ENCODE peak calls at places on chromosomes 5 and 9, in ten cellular contexts. One of them, this sample, is unnamed.

GRCh38 chr5:139788294-139788875 is 7.2 kb upstream of the PSD2 start:
- DNase-seq in colonic mucosa: no peak
- DNase-seq in astrocyte of the cerebellum: no peak
- DNase-seq in body of pancreas: no peak
- DNase-seq in AG10803: peak
- DNase-seq in dorsolateral prefrontal cortex: peak
- DNase-seq in fibroblast of pulmonary artery: no peak
- DNase-seq in stomach: no peak
- DNase-seq in GM23338: peak
- DNase-seq in AG09309: no peak
- DNase-seq in this sample: no peak

GRCh38 chr9:128892223-128892892 is 10.4 kb downstream of the LRRC8A start:
- DNase-seq in colonic mucosa: peak
- DNase-seq in astrocyte of the cerebellum: no peak
- DNase-seq in body of pancreas: peak
- DNase-seq in AG10803: peak
- DNase-seq in dorsolateral prefrontal cortex: peak
- DNase-seq in fibroblast of pulmonary artery: peak
- DNase-seq in stomach: peak
- DNase-seq in GM23338: no peak
- DNase-seq in AG09309: no peak
- DNase-seq in this sample: peak

GRCh38 chr5:71828641-71829040 is 109.6 kb downstream of the CARTPT start:
- DNase-seq in colonic mucosa: no peak
- DNase-seq in astrocyte of the cerebellum: no peak
- DNase-seq in body of pancreas: no peak
- DNase-seq in AG10803: peak
- DNase-seq in dorsolateral prefrontal cortex: no peak
- DNase-seq in fibroblast of pulmonary artery: peak
- DNase-seq in stomach: no peak
- DNase-seq in GM23338: no peak
- DNase-seq in AG09309: no peak
- DNase-seq in this sample: no peak

GRCh38 chr5:87347841-87348240 is 64.9 kb downstream of the CCNH start:
- DNase-seq in colonic mucosa: no peak
- DNase-seq in astrocyte of the cerebellum: peak
- DNase-seq in body of pancreas: no peak
- DNase-seq in AG10803: peak
- DNase-seq in dorsolateral prefrontal cortex: no peak
- DNase-seq in fibroblast of pulmonary artery: no peak
- DNase-seq in stomach: no peak
- DNase-seq in GM23338: no peak
- DNase-seq in AG09309: no peak
- DNase-seq in this sample: no peak

GRCh38 chr9:105363842-105364241 is 84.0 kb upstream of the FSD1L start:
- DNase-seq in colonic mucosa: no peak
- DNase-seq in astrocyte of the cerebellum: no peak
- DNase-seq in body of pancreas: no peak
- DNase-seq in AG10803: no peak
- DNase-seq in dorsolateral prefrontal cortex: no peak
- DNase-seq in fibroblast of pulmonary artery: no peak
- DNase-seq in stomach: no peak
- DNase-seq in GM23338: no peak
- DNase-seq in AG09309: no peak
- DNase-seq in this sample: no peak

GRCh38 chr9:131667576-131667975 is 72.3 kb downstream of the RAPGEF1 start:
- DNase-seq in colonic mucosa: no peak
- DNase-seq in astrocyte of the cerebellum: no peak
- DNase-seq in body of pancreas: no peak
- DNase-seq in AG10803: peak
- DNase-seq in dorsolateral prefrontal cortex: no peak
- DNase-seq in fibroblast of pulmonary artery: no peak
- DNase-seq in stomach: no peak
- DNase-seq in GM23338: no peak
- DNase-seq in AG09309: no peak
- DNase-seq in this sample: no peak

GRCh38 chr5:68240771-68241170 is 25.2 kb downstream of the PIK3R1 start:
- DNase-seq in colonic mucosa: no peak
- DNase-seq in astrocyte of the cerebellum: no peak
- DNase-seq in body of pancreas: no peak
- DNase-seq in AG10803: no peak
- DNase-seq in dorsolateral prefrontal cortex: no peak
- DNase-seq in fibroblast of pulmonary artery: no peak
- DNase-seq in stomach: no peak
- DNase-seq in GM23338: no peak
- DNase-seq in AG09309: no peak
- DNase-seq in this sample: no peak

GRCh38 chr5:109743770-109744212 is 54.1 kb downstream of the MAN2A1 start:
- DNase-seq in colonic mucosa: no peak
- DNase-seq in astrocyte of the cerebellum: peak
- DNase-seq in body of pancreas: no peak
- DNase-seq in AG10803: peak
- DNase-seq in dorsolateral prefrontal cortex: peak
- DNase-seq in fibroblast of pulmonary artery: peak
- DNase-seq in stomach: no peak
- DNase-seq in GM23338: peak
- DNase-seq in AG09309: peak
- DNase-seq in this sample: peak

GRCh38 chr9:120974921-120975320 is 48.3 kb upstream of the TRAF1 start:
- DNase-seq in colonic mucosa: no peak
- DNase-seq in astrocyte of the cerebellum: no peak
- DNase-seq in body of pancreas: no peak
- DNase-seq in AG10803: no peak
- DNase-seq in dorsolateral prefrontal cortex: no peak
- DNase-seq in fibroblast of pulmonary artery: no peak
- DNase-seq in stomach: no peak
- DNase-seq in GM23338: no peak
- DNase-seq in AG09309: no peak
- DNase-seq in this sample: no peak

GRCh38 chr9:27369591-27369990 is 72.6 kb upstream of the EQTN start:
- DNase-seq in colonic mucosa: no peak
- DNase-seq in astrocyte of the cerebellum: no peak
- DNase-seq in body of pancreas: no peak
- DNase-seq in AG10803: no peak
- DNase-seq in dorsolateral prefrontal cortex: no peak
- DNase-seq in fibroblast of pulmonary artery: no peak
- DNase-seq in stomach: no peak
- DNase-seq in GM23338: peak
- DNase-seq in AG09309: no peak
- DNase-seq in this sample: no peak

GRCh38 chr5:94782376-94782775 is 163.9 kb downstream of the SLF1 start:
- DNase-seq in colonic mucosa: no peak
- DNase-seq in astrocyte of the cerebellum: no peak
- DNase-seq in body of pancreas: no peak
- DNase-seq in AG10803: no peak
- DNase-seq in dorsolateral prefrontal cortex: no peak
- DNase-seq in fibroblast of pulmonary artery: no peak
- DNase-seq in stomach: no peak
- DNase-seq in GM23338: no peak
- DNase-seq in AG09309: no peak
- DNase-seq in this sample: no peak

GRCh38 chr5:43482490-43483064 is 1.1 kb downstream of the TMEM267 start:
- DNase-seq in colonic mucosa: no peak
- DNase-seq in astrocyte of the cerebellum: peak
- DNase-seq in body of pancreas: no peak
- DNase-seq in AG10803: peak
- DNase-seq in dorsolateral prefrontal cortex: no peak
- DNase-seq in fibroblast of pulmonary artery: peak
- DNase-seq in stomach: no peak
- DNase-seq in GM23338: peak
- DNase-seq in AG09309: no peak
- DNase-seq in this sample: peak

GRCh38 chr9:88773627-88774244 is 217.5 kb upstream of the S1PR3 start:
- DNase-seq in colonic mucosa: no peak
- DNase-seq in astrocyte of the cerebellum: no peak
- DNase-seq in body of pancreas: no peak
- DNase-seq in AG10803: no peak
- DNase-seq in dorsolateral prefrontal cortex: no peak
- DNase-seq in fibroblast of pulmonary artery: peak
- DNase-seq in stomach: no peak
- DNase-seq in GM23338: no peak
- DNase-seq in AG09309: no peak
- DNase-seq in this sample: peak
- TF ChIP-seq CTCF in colonic mucosa: no peak
- TF ChIP-seq CTCF in astrocyte of the cerebellum: peak
- TF ChIP-seq CTCF in body of pancreas: no peak
- TF ChIP-seq CTCF in AG10803: peak
- TF ChIP-seq CTCF in dorsolateral prefrontal cortex: no peak
- TF ChIP-seq CTCF in fibroblast of pulmonary artery: peak
- TF ChIP-seq CTCF in stomach: no peak
- TF ChIP-seq CTCF in GM23338: no peak
- TF ChIP-seq CTCF in AG09309: peak
- TF ChIP-seq CTCF in this sample: peak

DNA sequence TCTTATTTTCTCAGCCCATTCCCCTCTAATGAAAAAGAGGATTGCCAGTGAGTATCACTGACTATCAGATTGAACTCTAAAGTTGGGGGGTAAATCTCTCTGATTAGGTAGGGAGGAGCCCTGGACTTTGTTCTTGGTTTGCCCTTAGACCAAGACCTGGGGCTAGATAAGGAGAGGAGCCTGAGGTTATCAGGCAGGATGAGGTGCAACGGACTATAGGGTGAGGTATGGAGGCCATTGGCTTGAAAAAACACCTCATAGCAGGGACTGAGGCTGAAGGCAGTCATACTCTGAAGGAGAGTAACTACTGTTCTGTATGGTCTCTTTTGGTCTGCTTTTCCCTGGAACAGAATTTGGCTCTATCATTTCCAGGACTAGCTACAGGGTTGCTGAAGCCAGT is 2.5 kb downstream of the TRIM32 start:
- DNase-seq in colonic mucosa: no peak
- DNase-seq in astrocyte of the cerebellum: no peak
- DNase-seq in body of pancreas: no peak
- DNase-seq in AG10803: no peak
- DNase-seq in dorsolateral prefrontal cortex: no peak
- DNase-seq in fibroblast of pulmonary artery: no peak
- DNase-seq in stomach: no peak
- DNase-seq in GM23338: no peak
- DNase-seq in AG09309: no peak
- DNase-seq in this sample: no peak
- H3K4me3 ChIP-seq in colonic mucosa: no peak
- H3K4me3 ChIP-seq in astrocyte of the cerebellum: no peak
- H3K4me3 ChIP-seq in body of pancreas: no peak
- H3K4me3 ChIP-seq in AG10803: no peak
- H3K4me3 ChIP-seq in dorsolateral prefrontal cortex: no peak
- H3K4me3 ChIP-seq in fibroblast of pulmonary artery: no peak
- H3K4me3 ChIP-seq in stomach: no peak
- H3K4me3 ChIP-seq in GM23338: no peak
- H3K4me3 ChIP-seq in AG09309: no peak
- H3K4me3 ChIP-seq in this sample: no peak

GRCh38 chr5:123157797-123158528 is 68.9 kb downstream of the PRDM6 start:
- DNase-seq in colonic mucosa: no peak
- DNase-seq in astrocyte of the cerebellum: peak
- DNase-seq in body of pancreas: no peak
- DNase-seq in AG10803: peak
- DNase-seq in dorsolateral prefrontal cortex: no peak
- DNase-seq in fibroblast of pulmonary artery: peak
- DNase-seq in stomach: no peak
- DNase-seq in GM23338: no peak
- DNase-seq in AG09309: peak
- DNase-seq in this sample: peak
- TF ChIP-seq CTCF in colonic mucosa: no peak
- TF ChIP-seq CTCF in astrocyte of the cerebellum: peak
- TF ChIP-seq CTCF in body of pancreas: no peak
- TF ChIP-seq CTCF in AG10803: peak
- TF ChIP-seq CTCF in dorsolateral prefrontal cortex: no peak
- TF ChIP-seq CTCF in fibroblast of pulmonary artery: peak
- TF ChIP-seq CTCF in stomach: no peak
- TF ChIP-seq CTCF in GM23338: no peak
- TF ChIP-seq CTCF in AG09309: peak
- TF ChIP-seq CTCF in this sample: no peak

DNA sequence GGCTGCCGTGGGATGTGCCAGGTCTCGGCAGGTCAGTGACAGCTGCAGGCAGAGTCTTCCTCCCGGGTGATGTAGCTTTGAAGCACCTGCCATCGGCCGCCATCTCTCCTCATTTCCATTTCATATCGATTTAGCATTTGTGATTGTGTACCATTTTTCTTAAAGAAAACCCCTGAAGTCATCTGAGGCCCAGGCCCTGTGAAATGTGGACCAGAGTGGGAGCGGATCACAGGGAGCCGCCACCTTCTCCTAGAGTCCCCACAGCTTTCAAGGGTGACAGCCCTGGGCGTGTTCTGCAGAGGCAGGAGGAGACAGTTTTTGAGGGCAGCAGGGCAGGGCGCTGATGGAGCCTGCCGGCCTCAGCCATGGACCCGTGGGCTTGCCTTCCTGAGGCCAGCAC is 25.9 kb upstream of the LPCAT1 start:
- DNase-seq in colonic mucosa: no peak
- DNase-seq in astrocyte of the cerebellum: no peak
- DNase-seq in body of pancreas: no peak
- DNase-seq in AG10803: no peak
- DNase-seq in dorsolateral prefrontal cortex: peak
- DNase-seq in fibroblast of pulmonary artery: no peak
- DNase-seq in stomach: no peak
- DNase-seq in GM23338: no peak
- DNase-seq in AG09309: no peak
- DNase-seq in this sample: no peak
- H3K4me3 ChIP-seq in colonic mucosa: no peak
- H3K4me3 ChIP-seq in astrocyte of the cerebellum: no peak
- H3K4me3 ChIP-seq in body of pancreas: no peak
- H3K4me3 ChIP-seq in AG10803: no peak
- H3K4me3 ChIP-seq in dorsolateral prefrontal cortex: no peak
- H3K4me3 ChIP-seq in fibroblast of pulmonary artery: no peak
- H3K4me3 ChIP-seq in stomach: no peak
- H3K4me3 ChIP-seq in GM23338: no peak
- H3K4me3 ChIP-seq in AG09309: no peak
- H3K4me3 ChIP-seq in this sample: no peak

GRCh38 chr5:41903892-41904799 is at the start of gene RIMOC1:
- DNase-seq in colonic mucosa: peak
- DNase-seq in astrocyte of the cerebellum: peak
- DNase-seq in body of pancreas: peak
- DNase-seq in AG10803: peak
- DNase-seq in dorsolateral prefrontal cortex: peak
- DNase-seq in fibroblast of pulmonary artery: peak
- DNase-seq in stomach: peak
- DNase-seq in GM23338: peak
- DNase-seq in AG09309: peak
- DNase-seq in this sample: peak
- TF ChIP-seq CTCF in colonic mucosa: no peak
- TF ChIP-seq CTCF in astrocyte of the cerebellum: no peak
- TF ChIP-seq CTCF in body of pancreas: no peak
- TF ChIP-seq CTCF in AG10803: no peak
- TF ChIP-seq CTCF in dorsolateral prefrontal cortex: peak
- TF ChIP-seq CTCF in fibroblast of pulmonary artery: no peak
- TF ChIP-seq CTCF in stomach: no peak
- TF ChIP-seq CTCF in GM23338: no peak
- TF ChIP-seq CTCF in AG09309: no peak
- TF ChIP-seq CTCF in this sample: no peak

This sample was measured in cardiac fibroblast.